ENCODE peak calls at places on chromosomes 5 and 9, in six cellular contexts. O is stomach, R is esophagus muscularis mucosa, I is ovary, N is transverse colon, U is A549. P is an unnamed sample.

GRCh38 chr9:135889564-135890189 is 17.7 kb downstream of the CAMSAP1 start:
- DNase-seq in U (no peak), R (no peak), I (no peak), O (peak; percentile 4), N (no peak), P (no peak)

GRCh38 chr5:114266374-114266773 is 95.5 kb upstream of the KCNN2 start:
- DNase-seq in I (no peak), R (no peak), N (no peak), U (no peak), O (no peak), P (no peak)

GRCh38 chr5:59648949-59649921 is 244.3 kb downstream of the PDE4D start:
- DNase-seq in O (peak; percentile 55), N (peak; percentile 57), R (no peak), U (no peak), I (no peak), P (no peak)

GRCh38 chr5:77015938-77016569 is 14.2 kb upstream of the AGGF1 start:
- DNase-seq in I (no peak), N (no peak), O (no peak), R (no peak), U (peak; percentile 78), P (no peak)

GRCh38 chr5:111135406-111135805 is 43.3 kb downstream of the WDR36 start:
- DNase-seq in R (no peak), N (no peak), U (no peak), O (no peak), I (no peak), P (no peak)

GRCh38 chr5:21817668-21818419 is 1035.3 kb downstream of the CDH12 start:
- DNase-seq in O (no peak), N (no peak), U (no peak), I (no peak), R (no peak), P (no peak)

GRCh38 chr5:60332244-60333018 is 367.5 kb downstream of the DEPDC1B start:
- DNase-seq in N (no peak), O (no peak), I (no peak), U (no peak), R (no peak), P (no peak)

GRCh38 chr9:38339087-38339486 is 53.4 kb upstream of the ALDH1B1 start:
- DNase-seq in O (no peak), I (no peak), U (no peak), N (no peak), R (no peak), P (no peak)

GRCh38 chr5:162573758-162574157 is 506.2 kb downstream of the GABRG2 start:
- DNase-seq in N (no peak), U (no peak), O (no peak), R (no peak), I (no peak), P (no peak)

GRCh38 chr9:22143799-22144198 is 134.7 kb upstream of the CDKN2B start:
- DNase-seq in O (no peak), R (no peak), U (no peak), N (no peak), I (no peak), P (no peak)

GRCh38 chr9:132472199-132472598 is 62.2 kb downstream of the CFAP77 start:
- DNase-seq in I (no peak), N (no peak), R (no peak), U (no peak), O (no peak), P (no peak)

GRCh38 chr5:168302785-168303184 is 11.3 kb downstream of the WWC1 start:
- DNase-seq in O (no peak), U (peak; percentile 64), N (no peak), I (no peak), R (no peak), P (no peak)

GRCh38 chr9:83013867-83014605 is 48.9 kb downstream of the RASEF start:
- DNase-seq in N (no peak), I (no peak), R (no peak), O (no peak), U (no peak), P (no peak)

GRCh38 chr9:93937193-93937592 is 18.0 kb downstream of the BARX1 start:
- DNase-seq in R (no peak), N (no peak), U (no peak), O (no peak), I (no peak), P (no peak)

GRCh38 chr9:113949206-113950078 is 73.3 kb downstream of the ZNF618 start:
- DNase-seq in I (no peak), U (no peak), O (no peak), N (no peak), R (peak; percentile 75), P (no peak)

GRCh38 chr5:1386274-1386717 is 41.4 kb upstream of the CLPTM1L start:
- DNase-seq in R (no peak), N (peak; percentile 68), O (peak; percentile 85), U (peak; percentile 26), I (peak; percentile 37), P (no peak)

GRCh38 chr9:95570646-95571045 is 53.9 kb upstream of the PTCH1 start:
- DNase-seq in O (no peak), N (no peak), I (no peak), U (no peak), R (no peak), P (no peak)

GRCh38 chr9:124197177-124198095 is 60.3 kb upstream of the NEK6 start:
- DNase-seq in U (no peak), I (no peak), N (peak; percentile 32), O (peak; percentile 5), R (no peak), P (peak; percentile 59)

GRCh38 chr9:38205279-38205678 is 136.3 kb upstream of the SHB start:
- DNase-seq in R (no peak), I (no peak), O (no peak), N (no peak), U (no peak), P (no peak)

GRCh38 chr5:51500-51823 is 40.5 kb upstream of the PLEKHG4B start:
- DNase-seq in U (no peak), I (no peak), O (no peak), N (no peak), R (no peak), P (no peak)

GRCh38 chr5:50968296-50969206 is 302.1 kb downstream of the PARP8 start:
- DNase-seq in N (no peak), O (no peak), I (no peak), U (no peak), R (no peak), P (no peak)

GRCh38 chr5:177491429-177491945 is 5.9 kb downstream of the PDLIM7 start:
- DNase-seq in O (no peak), I (peak; percentile 37), R (no peak), N (peak; percentile 48), U (peak; percentile 79), P (no peak)

GRCh38 chr9:108259917-108260675 is 595.7 kb downstream of the ACTL7B start:
- DNase-seq in U (no peak), N (no peak), I (no peak), O (no peak), R (peak; percentile 42), P (no peak)

GRCh38 chr5:52767766-52768480 is 19.8 kb upstream of the ITGA1 start:
- DNase-seq in I (no peak), O (no peak), N (no peak), U (no peak), R (no peak), P (no peak)

GRCh38 chr5:57405984-57406383 is 76.6 kb downstream of the ACTBL2 start:
- DNase-seq in I (no peak), O (no peak), N (no peak), U (no peak), R (no peak), P (no peak)
- TF ChIP-seq EP300 in I (no peak), O (no peak), N (no peak), U (no peak), R (no peak), P (no peak)

DNA sequence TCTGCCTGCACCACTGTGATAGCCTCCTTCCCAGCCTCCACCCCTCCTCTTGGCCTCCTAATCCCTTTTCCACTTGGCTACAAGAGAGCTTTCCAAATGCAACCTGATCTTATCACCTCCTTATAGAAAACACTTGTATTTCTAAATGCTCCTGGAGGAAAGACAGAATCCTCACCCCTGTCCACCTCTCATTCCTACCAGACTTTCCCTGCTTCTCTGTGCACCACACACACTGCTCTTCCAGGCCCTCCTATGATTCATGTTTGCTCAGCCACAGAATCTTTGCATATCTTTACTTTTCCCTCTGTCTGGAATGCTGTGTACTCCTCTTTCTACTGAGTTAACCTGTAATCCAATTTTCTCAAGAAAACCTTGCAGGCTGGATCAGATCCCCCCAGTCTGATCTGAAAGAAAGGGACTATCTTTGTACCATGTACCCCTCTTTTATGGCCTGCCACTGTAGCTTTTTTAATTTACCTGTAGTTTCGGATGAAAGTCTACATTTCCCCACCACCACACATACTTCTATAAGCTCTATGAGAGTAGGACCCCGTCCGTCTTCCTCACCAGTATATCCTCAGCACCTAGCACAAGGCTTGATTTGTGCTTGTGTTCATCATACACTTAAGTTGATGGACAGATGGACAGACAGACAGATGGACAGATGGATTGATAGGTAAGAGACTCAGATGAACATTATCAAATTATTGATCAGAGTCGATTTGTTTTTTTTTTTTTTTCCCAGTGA is 95.3 kb downstream of the GALNT10 start:
- DNase-seq in N (no peak), I (no peak), U (peak; percentile 86), R (peak; percentile 47), O (no peak), P (no peak)
- TF ChIP-seq EP300 in N (no peak), I (no peak), U (peak; percentile 70), R (no peak), O (no peak), P (no peak)

GRCh38 chr5:124651663-124652513 is 94.6 kb downstream of the ZNF608 start:
- DNase-seq in U (peak; percentile 62), N (peak; percentile 86), R (peak; percentile 92), O (peak; percentile 82), I (peak; percentile 81), P (peak; percentile 91)
- TF ChIP-seq EP300 in U (no peak), N (no peak), R (no peak), O (no peak), I (no peak), P (no peak)

DNA sequence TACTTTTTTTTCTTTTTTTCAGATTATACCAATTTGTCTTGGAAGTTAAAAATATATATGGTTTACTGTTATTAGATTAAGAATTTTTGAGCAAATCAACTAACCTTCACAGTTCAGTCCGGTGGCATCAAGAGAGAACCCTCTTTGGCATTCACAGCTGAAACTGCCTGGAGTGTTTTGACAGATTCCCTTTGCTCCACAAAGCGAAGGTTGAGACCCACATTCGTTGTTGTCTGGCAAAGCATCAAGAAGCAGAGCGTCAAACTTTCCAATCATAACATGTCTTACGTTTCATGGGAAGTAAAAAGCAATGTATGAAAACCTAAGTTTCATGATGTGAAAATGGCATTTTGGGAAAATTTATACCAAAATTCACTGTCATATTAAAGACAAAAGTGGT is 190.2 kb downstream of the SLC12A2 start:
- DNase-seq in R (no peak), I (no peak), O (no peak), U (no peak), N (no peak), P (no peak)
- TF ChIP-seq EP300 in R (no peak), I (no peak), O (no peak), U (no peak), N (no peak), P (no peak)